ENCODE peak calls at places on chromosomes 5 and 9, in seven cellular contexts. D is SW 1271; V is stimulated activated CD4-positive, alpha-beta T cell treated with anti-CD3 and anti-CD28 coated beads, Interleukin-12 subunit alpha, Interleukin-12 subunit beta, amount 100 ng/mL, for 4 hours; A is psoas muscle; W is DMS153; S is fibroblast of lung; F is neural progenitor cell. M is an unnamed sample.

GRCh38 chr5:5179079-5179478 is 38.9 kb downstream of the ADAMTS16 start:
- DNase-seq in D (no peak), V (no peak), A (no peak), W (no peak), S (no peak), F (no peak), M (no peak)

GRCh38 chr5:163696270-163696887 is 191.0 kb downstream of the MAT2B start:
- DNase-seq in D (peak; percentile 70), V (no peak), A (no peak), W (peak; percentile 25), S (peak; percentile 91), F (peak; percentile 86), M (peak; percentile 78)

GRCh38 chr5:88256872-88257271 is 11.8 kb downstream of the TMEM161B start:
- DNase-seq in D (no peak), V (no peak), A (no peak), W (no peak), S (no peak), F (peak; percentile 6), M (no peak)

GRCh38 chr9:69279084-69279729 is 45.8 kb upstream of the ENTREP1 start:
- DNase-seq in D (no peak), V (no peak), A (no peak), W (no peak), S (no peak), F (no peak), M (no peak)

GRCh38 chr5:142846402-142846801 is 76.2 kb downstream of the ARHGAP26 start:
- DNase-seq in D (no peak), V (no peak), A (no peak), W (no peak), S (no peak), F (no peak), M (no peak)

GRCh38 chr5:66828551-66829421 is 232.6 kb downstream of the MAST4 start:
- DNase-seq in D (no peak), V (peak; percentile 33), A (no peak), W (peak; percentile 21), S (peak; percentile 79), F (peak; percentile 85), M (peak; percentile 82)

GRCh38 chr5:135534609-135535419 is 950 bp downstream of the NEUROG1 start:
- DNase-seq in D (no peak), V (no peak), A (no peak), W (no peak), S (no peak), F (peak; percentile 83), M (no peak)

GRCh38 chr5:75057551-75057950 is 5.2 kb upstream of the GCNT4 start:
- DNase-seq in D (no peak), V (no peak), A (no peak), W (no peak), S (no peak), F (no peak), M (no peak)

GRCh38 chr9:96453625-96454024 is 3.7 kb downstream of the HABP4 start:
- DNase-seq in D (peak; percentile 32), V (no peak), A (no peak), W (no peak), S (peak; percentile 64), F (peak; percentile 24), M (peak; percentile 33)

GRCh38 chr9:6708732-6709131 is 49.0 kb upstream of the KDM4C start:
- DNase-seq in D (no peak), V (no peak), A (no peak), W (no peak), S (no peak), F (no peak), M (no peak)

GRCh38 chr5:179409806-179410205 is 64.5 kb upstream of the ADAMTS2 start:
- DNase-seq in D (no peak), V (no peak), A (no peak), W (no peak), S (no peak), F (no peak), M (no peak)

GRCh38 chr5:84257061-84257460 is 127.6 kb downstream of the EDIL3 start:
- DNase-seq in D (no peak), V (no peak), A (no peak), W (no peak), S (no peak), F (no peak), M (no peak)

GRCh38 chr5:101390317-101390908 is 487.3 kb upstream of the ST8SIA4 start:
- DNase-seq in D (peak; percentile 76), V (no peak), A (no peak), W (peak; percentile 16), S (peak; percentile 74), F (peak; percentile 82), M (peak; percentile 34)

GRCh38 chr5:56515011-56515410 is 281.9 kb upstream of the ANKRD55 start:
- DNase-seq in D (no peak), V (no peak), A (no peak), W (no peak), S (no peak), F (peak; percentile 23), M (no peak)

GRCh38 chr9:110546411-110546871 is 33.1 kb downstream of the SVEP1 start:
- DNase-seq in D (no peak), V (no peak), A (no peak), W (no peak), S (no peak), F (no peak), M (no peak)

GRCh38 chr5:35926389-35927051 is 11.9 kb downstream of the CAPSL start:
- DNase-seq in D (peak; percentile 75), V (peak; percentile 40), A (no peak), W (peak; percentile 3), S (peak; percentile 65), F (peak; percentile 76), M (peak; percentile 8)

GRCh38 chr9:133739408-133740280 is 1.5 kb upstream of the SARDH start:
- DNase-seq in D (no peak), V (no peak), A (no peak), W (no peak), S (no peak), F (no peak), M (no peak)

GRCh38 chr9:8890695-8891094 is 1091.1 kb upstream of the DMAC1 start:
- DNase-seq in D (no peak), V (no peak), A (no peak), W (no peak), S (no peak), F (no peak), M (no peak)